ENCODE peak calls at places on chromosomes 13 and 19, in seven cellular contexts. P is activated T-cell treated with anti-CD3 and anti-CD28 coated beads, Interleukin-2, amount 50 U/mL, for 4 hours; T is central memory CD4-positive, alpha-beta T cell; F is progenitor cell of endocrine pancreas; U is GM19239; W is activated naive CD8-positive, alpha-beta T cell treated with anti-CD3 and anti-CD28 coated beads for 36 hours; G is GM18507. L is an unnamed sample.

GRCh38 chr13:78623132-78623531 is 19.8 kb upstream of the POU4F1 start:
- DNase-seq in P (no peak), T (no peak), F (no peak), U (no peak), W (no peak), G (no peak), L (no peak)

GRCh38 chr13:34672631-34673030 is 269.4 kb upstream of the NBEA start:
- DNase-seq in P (no peak), T (no peak), F (no peak), U (no peak), W (no peak), G (no peak), L (no peak)

GRCh38 chr19:33064117-33064777 is 441 bp downstream of the RHPN2 start:
- DNase-seq in P (peak), T (no peak), F (peak), U (peak), W (peak), G (no peak), L (no peak)

GRCh38 chr13:56561327-56561726 is 579.4 kb upstream of the PRR20A start:
- DNase-seq in P (no peak), T (no peak), F (no peak), U (no peak), W (no peak), G (no peak), L (no peak)

GRCh38 chr13:113861433-113862030 is 2.3 kb downstream of the GAS6 start:
- DNase-seq in P (no peak), T (no peak), F (no peak), U (no peak), W (no peak), G (no peak), L (no peak)

GRCh38 chr19:4839192-4839591 is 7.7 kb upstream of the TICAM1 start:
- DNase-seq in P (no peak), T (no peak), F (no peak), U (no peak), W (no peak), G (no peak), L (no peak)

GRCh38 chr13:86464193-86464592 is 665.0 kb upstream of the SLITRK6 start:
- DNase-seq in P (no peak), T (no peak), F (no peak), U (no peak), W (no peak), G (no peak), L (no peak)

GRCh38 chr13:112965103-112965502 is 3.9 kb upstream of the MCF2L start:
- DNase-seq in P (no peak), T (no peak), F (no peak), U (no peak), W (no peak), G (no peak), L (no peak)

GRCh38 chr19:18856385-18857126 is 24.8 kb downstream of the UPF1 start:
- DNase-seq in P (no peak), T (no peak), F (no peak), U (no peak), W (no peak), G (no peak), L (no peak)

GRCh38 chr19:310141-310651 is 19.0 kb upstream of the PLPP2 start:
- DNase-seq in P (no peak), T (no peak), F (no peak), U (no peak), W (no peak), G (no peak), L (no peak)

GRCh38 chr13:26721251-26721939 is 39.2 kb downstream of the GPR12 start:
- DNase-seq in P (no peak), T (peak), F (no peak), U (peak), W (peak), G (no peak), L (peak)

GRCh38 chr13:82165396-82166174 is 1716.7 kb downstream of the SLITRK1 start:
- DNase-seq in P (no peak), T (no peak), F (no peak), U (no peak), W (no peak), G (no peak), L (no peak)

GRCh38 chr13:113094410-113094800 is 11.2 kb upstream of the F7 start:
- DNase-seq in P (no peak), T (no peak), F (no peak), U (no peak), W (no peak), G (no peak), L (no peak)

GRCh38 chr13:94351292-94352000 is 128.0 kb downstream of the DCT start:
- DNase-seq in P (no peak), T (no peak), F (no peak), U (no peak), W (peak), G (no peak), L (no peak)

GRCh38 chr13:46087481-46087880 is 17.4 kb downstream of the CPB2 start:
- DNase-seq in P (no peak), T (no peak), F (no peak), U (no peak), W (no peak), G (no peak), L (no peak)

GRCh38 chr19:8240274-8241229 is 31.4 kb downstream of the CERS4 start:
- DNase-seq in P (peak), T (no peak), F (peak), U (peak), W (peak), G (peak), L (no peak)